ENCODE peak calls at places on chromosome 6, in six cellular contexts. One of them, this sample, is unnamed.

GRCh38 chr6:22926613-22927348 is 357.4 kb downstream of the HDGFL1 start:
- DNase-seq in DND-41: no peak
- DNase-seq in pancreas: no peak
- DNase-seq in sigmoid colon: no peak
- DNase-seq in left ventricle myocardium inferior: no peak
- DNase-seq in fibroblast of lung: no peak
- DNase-seq in this sample: no peak

GRCh38 chr6:163327936-163328335 is 86.6 kb upstream of the QKI start:
- DNase-seq in sigmoid colon: no peak
- DNase-seq in left ventricle myocardium inferior: no peak
- DNase-seq in pancreas: no peak
- DNase-seq in fibroblast of lung: no peak
- DNase-seq in DND-41: no peak
- DNase-seq in this sample: no peak

GRCh38 chr6:43768983-43769525 is 957 bp upstream of the VEGFA start:
- DNase-seq in DND-41: no peak
- DNase-seq in sigmoid colon: peak; percentile 80
- DNase-seq in fibroblast of lung: peak; percentile 91
- DNase-seq in left ventricle myocardium inferior: peak; percentile 78
- DNase-seq in pancreas: peak; percentile 51
- DNase-seq in this sample: no peak

GRCh38 chr6:105305521-105305920 is 97.4 kb downstream of the PREP start:
- DNase-seq in sigmoid colon: no peak
- DNase-seq in left ventricle myocardium inferior: no peak
- DNase-seq in pancreas: no peak
- DNase-seq in DND-41: no peak
- DNase-seq in fibroblast of lung: no peak
- DNase-seq in this sample: no peak

GRCh38 chr6:156564128-156564806 is 212.9 kb upstream of the ARID1B start:
- DNase-seq in fibroblast of lung: peak; percentile 63
- DNase-seq in DND-41: peak; percentile 68
- DNase-seq in left ventricle myocardium inferior: peak; percentile 78
- DNase-seq in pancreas: peak; percentile 71
- DNase-seq in sigmoid colon: peak; percentile 90
- DNase-seq in this sample: peak; percentile 90

GRCh38 chr6:124887872-124888580 is 74.2 kb upstream of the RNF217 start:
- DNase-seq in DND-41: no peak
- DNase-seq in left ventricle myocardium inferior: no peak
- DNase-seq in fibroblast of lung: no peak
- DNase-seq in sigmoid colon: no peak
- DNase-seq in pancreas: no peak
- DNase-seq in this sample: no peak

GRCh38 chr6:109239918-109240321 is 142.3 kb downstream of the CD164 start:
- DNase-seq in left ventricle myocardium inferior: peak; percentile 30
- DNase-seq in fibroblast of lung: no peak
- DNase-seq in sigmoid colon: no peak
- DNase-seq in DND-41: no peak
- DNase-seq in pancreas: no peak
- DNase-seq in this sample: no peak

GRCh38 chr6:11685411-11686093 is 93.1 kb downstream of the ADTRP start:
- DNase-seq in fibroblast of lung: no peak
- DNase-seq in sigmoid colon: no peak
- DNase-seq in DND-41: no peak
- DNase-seq in left ventricle myocardium inferior: no peak
- DNase-seq in pancreas: no peak
- DNase-seq in this sample: no peak

GRCh38 chr6:11354019-11354418 is 121.6 kb upstream of the NEDD9 start:
- DNase-seq in left ventricle myocardium inferior: peak; percentile 25
- DNase-seq in fibroblast of lung: peak; percentile 51
- DNase-seq in sigmoid colon: no peak
- DNase-seq in pancreas: no peak
- DNase-seq in DND-41: peak; percentile 70
- DNase-seq in this sample: no peak

GRCh38 chr6:123418101-123418500 is 218.6 kb downstream of the TRDN start:
- DNase-seq in fibroblast of lung: peak; percentile 6
- DNase-seq in pancreas: no peak
- DNase-seq in left ventricle myocardium inferior: no peak
- DNase-seq in DND-41: no peak
- DNase-seq in sigmoid colon: no peak
- DNase-seq in this sample: no peak

GRCh38 chr6:83824388-83824801 is 28.8 kb upstream of the RIPPLY2 start:
- DNase-seq in pancreas: no peak
- DNase-seq in sigmoid colon: no peak
- DNase-seq in fibroblast of lung: no peak
- DNase-seq in DND-41: no peak
- DNase-seq in left ventricle myocardium inferior: no peak
- DNase-seq in this sample: no peak

GRCh38 chr6:79078057-79078969 is at the start of gene PHIP:
- DNase-seq in DND-41: peak; percentile 93
- DNase-seq in sigmoid colon: peak; percentile 98
- DNase-seq in pancreas: peak; percentile 93
- DNase-seq in left ventricle myocardium inferior: peak; percentile 95
- DNase-seq in fibroblast of lung: peak; percentile 98
- DNase-seq in this sample: peak; percentile 97

GRCh38 chr6:3764516-3765333 is 13.2 kb upstream of the PXDC1 start:
- DNase-seq in sigmoid colon: no peak
- DNase-seq in pancreas: no peak
- DNase-seq in DND-41: no peak
- DNase-seq in fibroblast of lung: no peak
- DNase-seq in left ventricle myocardium inferior: no peak
- DNase-seq in this sample: no peak

GRCh38 chr6:11263185-11263817 is 30.8 kb upstream of the NEDD9 start:
- DNase-seq in sigmoid colon: peak; percentile 84
- DNase-seq in pancreas: peak; percentile 54
- DNase-seq in left ventricle myocardium inferior: peak; percentile 56
- DNase-seq in DND-41: no peak
- DNase-seq in fibroblast of lung: peak; percentile 87
- DNase-seq in this sample: peak; percentile 72

GRCh38 chr6:9745966-9746365 is 668.9 kb downstream of the TFAP2A start:
- DNase-seq in sigmoid colon: no peak
- DNase-seq in pancreas: no peak
- DNase-seq in DND-41: no peak
- DNase-seq in fibroblast of lung: no peak
- DNase-seq in left ventricle myocardium inferior: no peak
- DNase-seq in this sample: no peak

GRCh38 chr6:157712585-157713295 is 110.3 kb upstream of the SNX9 start:
- DNase-seq in pancreas: no peak
- DNase-seq in left ventricle myocardium inferior: no peak
- DNase-seq in DND-41: no peak
- DNase-seq in sigmoid colon: no peak
- DNase-seq in fibroblast of lung: no peak
- DNase-seq in this sample: no peak

GRCh38 chr6:82263916-82264315 is 16.4 kb upstream of the IBTK start:
- DNase-seq in pancreas: no peak
- DNase-seq in fibroblast of lung: no peak
- DNase-seq in left ventricle myocardium inferior: no peak
- DNase-seq in DND-41: no peak
- DNase-seq in sigmoid colon: no peak
- DNase-seq in this sample: no peak

DNA sequence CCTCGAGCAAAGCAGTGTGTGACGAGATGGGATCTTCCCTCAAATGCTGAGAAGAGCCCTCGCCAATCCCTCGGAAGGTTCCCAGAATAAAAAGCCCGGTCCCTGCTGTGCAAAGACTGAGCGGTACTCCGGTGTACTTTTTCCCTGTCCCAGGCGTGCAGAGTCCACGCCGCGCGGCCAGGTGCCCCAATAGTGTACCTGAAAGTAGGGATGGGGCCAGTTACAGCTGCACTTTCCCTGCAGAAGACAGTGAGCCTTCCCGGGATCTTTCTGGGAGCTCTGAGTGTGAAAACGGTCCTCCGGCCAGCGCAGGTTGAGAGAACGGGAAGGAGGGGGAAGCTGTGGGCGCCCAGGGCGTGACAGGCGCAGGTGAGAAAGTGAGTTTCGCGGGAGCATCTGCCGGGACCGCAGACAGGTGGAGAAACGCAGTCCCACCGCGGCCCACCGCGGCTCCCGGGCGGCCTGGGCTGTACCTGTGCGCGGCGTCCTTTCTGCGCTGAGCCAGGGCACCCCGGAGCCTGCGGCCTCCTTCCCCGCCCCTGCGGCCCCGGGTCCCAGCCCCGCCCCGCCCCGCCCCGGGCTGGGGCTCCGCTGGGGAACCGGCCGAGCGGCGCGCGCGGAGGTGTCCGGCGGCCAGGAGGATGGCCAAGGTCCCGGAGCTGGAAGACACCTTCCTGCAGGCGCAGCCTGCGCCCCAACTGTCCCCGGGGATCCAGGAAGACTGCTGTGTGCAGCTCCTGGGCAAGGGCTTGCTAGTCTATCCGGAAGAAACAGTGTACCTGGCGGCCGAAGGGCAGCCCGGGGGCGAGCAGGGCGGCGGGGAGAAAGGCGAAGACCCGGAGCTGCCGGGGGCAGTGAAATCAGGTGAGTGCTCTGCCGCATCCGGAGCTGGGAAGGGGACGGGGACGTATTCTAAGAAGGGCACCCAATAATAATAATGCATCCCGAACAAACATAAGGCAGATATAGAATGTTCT is at the start of gene RFX6:
- DNase-seq in left ventricle myocardium inferior: no peak
- DNase-seq in DND-41: no peak
- DNase-seq in pancreas: peak; percentile 22
- DNase-seq in sigmoid colon: no peak
- DNase-seq in fibroblast of lung: no peak
- DNase-seq in this sample: peak; percentile 56
- H3K4me3 ChIP-seq in left ventricle myocardium inferior: peak within 1 kb of the TSS; percentile 56
- H3K4me3 ChIP-seq in DND-41: no peak within 1 kb of the TSS
- H3K4me3 ChIP-seq in pancreas: peak within 1 kb of the TSS; percentile 43
- H3K4me3 ChIP-seq in sigmoid colon: peak within 1 kb of the TSS; percentile 40
- H3K4me3 ChIP-seq in fibroblast of lung: no peak within 1 kb of the TSS
- H3K4me3 ChIP-seq in this sample: peak within 1 kb of the TSS; percentile 31

GRCh38 chr6:137136065-137136464 is 37.4 kb downstream of the IL22RA2 start:
- DNase-seq in pancreas: no peak
- DNase-seq in left ventricle myocardium inferior: no peak
- DNase-seq in fibroblast of lung: peak; percentile 14
- DNase-seq in sigmoid colon: no peak
- DNase-seq in DND-41: no peak
- DNase-seq in this sample: no peak

GRCh38 chr6:137134483-137134882 is 39.0 kb downstream of the IL22RA2 start:
- DNase-seq in fibroblast of lung: no peak
- DNase-seq in DND-41: no peak
- DNase-seq in left ventricle myocardium inferior: no peak
- DNase-seq in sigmoid colon: no peak
- DNase-seq in pancreas: no peak
- DNase-seq in this sample: no peak

GRCh38 chr6:137133136-137133535 is 40.3 kb downstream of the IL22RA2 start:
- DNase-seq in sigmoid colon: no peak
- DNase-seq in DND-41: no peak
- DNase-seq in fibroblast of lung: no peak
- DNase-seq in pancreas: no peak
- DNase-seq in left ventricle myocardium inferior: no peak
- DNase-seq in this sample: no peak
- TF ChIP-seq CTCF in sigmoid colon: no peak
- TF ChIP-seq CTCF in DND-41: no peak
- TF ChIP-seq CTCF in fibroblast of lung: no peak
- TF ChIP-seq CTCF in pancreas: no peak
- TF ChIP-seq CTCF in left ventricle myocardium inferior: no peak
- TF ChIP-seq CTCF in this sample: no peak

GRCh38 chr6:28772480-28773381 is 151.1 kb downstream of the TRIM27 start:
- DNase-seq in pancreas: no peak
- DNase-seq in left ventricle myocardium inferior: no peak
- DNase-seq in sigmoid colon: no peak
- DNase-seq in fibroblast of lung: no peak
- DNase-seq in DND-41: no peak
- DNase-seq in this sample: no peak

GRCh38 chr6:28769626-28770402 is 154.0 kb downstream of the TRIM27 start:
- DNase-seq in pancreas: no peak
- DNase-seq in fibroblast of lung: peak; percentile 14
- DNase-seq in sigmoid colon: no peak
- DNase-seq in left ventricle myocardium inferior: no peak
- DNase-seq in DND-41: no peak
- DNase-seq in this sample: no peak

GRCh38 chr6:28774292-28775051 is 149.3 kb downstream of the TRIM27 start:
- DNase-seq in pancreas: no peak
- DNase-seq in sigmoid colon: no peak
- DNase-seq in fibroblast of lung: no peak
- DNase-seq in left ventricle myocardium inferior: no peak
- DNase-seq in DND-41: no peak
- DNase-seq in this sample: no peak

GRCh38 chr6:28770732-28771131 is 153.1 kb downstream of the TRIM27 start:
- DNase-seq in fibroblast of lung: no peak
- DNase-seq in left ventricle myocardium inferior: no peak
- DNase-seq in sigmoid colon: no peak
- DNase-seq in pancreas: no peak
- DNase-seq in DND-41: no peak
- DNase-seq in this sample: no peak

DNA sequence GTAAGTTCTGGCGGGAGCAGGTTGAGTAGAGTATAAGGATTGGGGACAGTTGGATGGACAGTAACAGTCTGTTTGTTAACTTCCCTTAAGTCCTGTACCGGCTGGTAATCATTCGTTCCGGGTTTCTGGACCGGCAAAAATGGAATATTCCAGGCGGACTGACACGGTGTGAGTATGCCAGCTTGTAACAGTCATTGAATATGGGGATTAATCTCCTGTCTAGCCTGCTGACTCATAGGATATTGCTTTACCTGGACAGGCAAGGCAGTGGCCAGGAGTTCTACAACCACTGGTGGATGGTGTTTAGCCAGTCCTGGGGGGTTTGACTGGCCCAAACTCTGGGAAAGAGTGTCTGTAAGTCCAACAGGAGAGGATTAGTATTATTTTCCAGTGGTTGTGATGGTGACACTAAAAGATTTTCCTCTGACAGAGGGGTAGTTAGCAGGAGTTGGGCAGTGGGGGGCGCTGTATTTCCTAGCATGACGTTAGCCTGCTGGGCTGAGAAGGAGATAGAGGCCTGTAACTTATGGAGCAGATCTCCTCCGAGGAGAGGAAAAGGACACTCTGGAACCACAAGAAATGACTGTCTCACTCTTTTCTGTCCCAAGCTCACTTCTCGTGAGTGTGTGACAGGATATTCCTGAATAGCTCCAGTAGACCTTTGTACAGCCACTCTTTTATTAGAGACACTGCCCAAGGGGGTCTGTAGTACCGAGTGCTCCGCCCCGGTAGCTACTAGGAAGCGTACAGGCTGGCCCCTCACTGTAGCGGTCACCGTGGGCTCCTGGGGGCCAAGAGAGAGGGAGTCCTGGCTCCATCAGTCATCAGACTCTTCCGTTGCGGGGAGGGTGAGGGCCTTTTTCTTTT is 152.2 kb downstream of the TRIM27 start:
- DNase-seq in pancreas: no peak
- DNase-seq in sigmoid colon: no peak
- DNase-seq in left ventricle myocardium inferior: no peak
- DNase-seq in fibroblast of lung: no peak
- DNase-seq in DND-41: peak; percentile 12
- DNase-seq in this sample: no peak
- H3K9me3 ChIP-seq in pancreas: no peaks in the 10 kb centered on the region
- H3K9me3 ChIP-seq in sigmoid colon: no peaks in the 10 kb centered on the region
- H3K9me3 ChIP-seq in left ventricle myocardium inferior: no peaks in the 10 kb centered on the region
- H3K9me3 ChIP-seq in fibroblast of lung: no peaks in the 10 kb centered on the region
- H3K9me3 ChIP-seq in DND-41: no peaks in the 10 kb centered on the region
- H3K9me3 ChIP-seq in this sample: no peaks in the 10 kb centered on the region

DNA sequence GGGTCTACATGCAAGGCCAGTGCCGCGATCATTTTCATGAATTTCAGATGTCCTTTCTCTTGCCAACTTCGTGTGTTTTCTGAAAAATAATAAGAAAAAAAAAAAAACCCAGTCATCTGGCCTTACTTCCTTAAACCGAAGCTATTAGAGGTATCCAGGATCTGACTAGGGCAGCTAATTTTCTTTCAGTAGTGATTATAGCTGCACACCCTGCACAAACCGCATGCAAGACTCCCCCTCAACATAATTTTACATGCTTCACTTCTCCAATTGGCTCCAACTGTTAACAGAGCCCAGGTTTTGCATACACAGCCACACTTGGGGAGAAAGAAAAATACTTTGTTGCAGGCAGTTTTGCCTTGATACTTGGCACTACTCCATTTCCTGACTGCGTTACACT is 11.8 kb upstream of the F13A1 start:
- DNase-seq in left ventricle myocardium inferior: no peak
- DNase-seq in sigmoid colon: no peak
- DNase-seq in fibroblast of lung: no peak
- DNase-seq in pancreas: no peak
- DNase-seq in DND-41: no peak
- DNase-seq in this sample: no peak
- H3K4me3 ChIP-seq in left ventricle myocardium inferior: no peak overlapping the region
- H3K4me3 ChIP-seq in sigmoid colon: no peak overlapping the region
- H3K4me3 ChIP-seq in fibroblast of lung: no peak overlapping the region
- H3K4me3 ChIP-seq in pancreas: no peak overlapping the region
- H3K4me3 ChIP-seq in DND-41: no peak overlapping the region
- H3K4me3 ChIP-seq in this sample: no peak overlapping the region

This sample was measured in upper lobe of right lung.